ENCODE peak calls at places on chromosomes 6 and 20, in nine cellular contexts. R is choroid plexus epithelial cell; D is pancreas; C is psoas muscle; V is HCT116; Q is spleen; U is effector memory CD4-positive, alpha-beta T cell; I is lower leg skin; H is fibroblast of pulmonary artery. A is an unnamed sample.

GRCh38 chr6:161161121-161161520 is 112.7 kb downstream of the AGPAT4 start:
- DNase-seq in I (no peak), Q (no peak), C (no peak), V (no peak), D (no peak), R (no peak), H (no peak), U (no peak), A (no peak)

GRCh38 chr6:1515280-1515679 is 94.4 kb upstream of the FOXC1 start:
- DNase-seq in Q (no peak), D (no peak), C (no peak), I (no peak), H (no peak), R (no peak), V (no peak), U (no peak), A (no peak)

GRCh38 chr6:26175428-26176181 is 88.4 kb downstream of the HFE start:
- DNase-seq in Q (no peak), U (peak), R (peak), H (peak), C (no peak), D (no peak), I (no peak), V (no peak), A (peak)

GRCh38 chr20:11229772-11230171 is 556.0 kb upstream of the JAG1 start:
- DNase-seq in U (no peak), C (peak), V (peak), I (no peak), H (peak), R (peak), D (no peak), Q (no peak), A (peak)

GRCh38 chr6:72626126-72626525 is 4.3 kb downstream of the KCNQ5 start:
- DNase-seq in D (no peak), H (no peak), I (no peak), C (no peak), Q (no peak), U (no peak), R (no peak), V (no peak), A (no peak)

GRCh38 chr6:135280375-135281136 is 99.4 kb downstream of the MYB start:
- DNase-seq in I (no peak), Q (no peak), D (no peak), H (peak), U (no peak), C (no peak), V (no peak), R (no peak), A (peak)

GRCh38 chr6:166572370-166573261 is 13.9 kb downstream of the RAMACL start:
- DNase-seq in C (no peak), V (no peak), U (no peak), I (peak), Q (no peak), H (peak), R (peak), D (no peak), A (no peak)

GRCh38 chr20:45962031-45962755 is 9.8 kb downstream of the ZNF335 start:
- DNase-seq in R (no peak), V (no peak), H (no peak), C (peak), I (peak), U (no peak), D (peak), Q (peak), A (no peak)

GRCh38 chr6:147161974-147162495 is 42.2 kb upstream of the STXBP5 start:
- DNase-seq in I (no peak), V (no peak), Q (no peak), R (peak), D (no peak), H (peak), U (no peak), C (no peak), A (peak)

GRCh38 chr6:52360028-52360427 is 1.9 kb upstream of the PAQR8 start:
- DNase-seq in V (no peak), R (no peak), H (no peak), D (no peak), U (no peak), Q (no peak), C (no peak), I (no peak), A (no peak)

GRCh38 chr20:35465976-35466375 is 10.6 kb downstream of the CEP250 start:
- DNase-seq in U (no peak), C (peak), Q (no peak), I (no peak), D (no peak), H (no peak), V (no peak), R (no peak), A (no peak)

GRCh38 chr6:142867355-142867801 is 77.6 kb downstream of the HIVEP2 start:
- DNase-seq in Q (no peak), I (no peak), V (no peak), H (peak), U (no peak), C (no peak), R (peak), D (no peak), A (peak)

GRCh38 chr6:98787401-98787800 is 47.0 kb upstream of the POU3F2 start:
- DNase-seq in U (no peak), H (no peak), Q (no peak), R (no peak), C (no peak), I (no peak), V (no peak), D (no peak), A (no peak)

GRCh38 chr6:77015350-77015749 is 447.9 kb downstream of the HTR1B start:
- DNase-seq in V (no peak), Q (no peak), R (peak), D (no peak), I (no peak), C (no peak), H (peak), U (no peak), A (peak)

GRCh38 chr20:6026051-6026450 is 27.8 kb downstream of the LRRN4 start:
- DNase-seq in U (no peak), Q (no peak), C (no peak), V (no peak), R (peak), I (no peak), H (peak), D (no peak), A (no peak)

DNA sequence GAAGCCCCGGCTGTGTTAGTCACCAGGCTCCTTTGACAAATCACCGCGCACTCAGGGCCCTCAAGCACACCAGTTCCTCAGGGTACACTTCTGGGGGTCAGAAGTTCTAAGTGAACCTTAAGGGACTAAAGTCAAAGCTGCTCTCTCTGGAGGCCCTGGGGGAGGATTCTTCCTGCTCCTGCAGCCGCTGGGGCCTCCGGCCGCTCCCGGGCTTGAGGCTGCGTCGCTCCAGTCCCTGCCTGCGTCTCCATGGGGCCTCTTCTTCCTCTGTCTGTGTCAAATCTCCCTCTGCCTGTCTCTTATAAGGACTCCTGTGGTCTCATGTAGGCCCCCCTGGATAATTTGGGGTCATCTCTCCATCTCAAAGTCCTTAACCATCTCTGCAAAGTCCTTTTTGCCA is 18.1 kb upstream of the GATA5 start:
- DNase-seq in H (no peak), D (no peak), R (no peak), V (no peak), C (no peak), Q (no peak), I (no peak), U (no peak), A (no peak)
- H3K4me3 ChIP-seq in H (no peak), D (no peak), R (no peak), V (no peak), C (no peak), Q (no peak), I (no peak), U (no peak), A (no peak)

DNA sequence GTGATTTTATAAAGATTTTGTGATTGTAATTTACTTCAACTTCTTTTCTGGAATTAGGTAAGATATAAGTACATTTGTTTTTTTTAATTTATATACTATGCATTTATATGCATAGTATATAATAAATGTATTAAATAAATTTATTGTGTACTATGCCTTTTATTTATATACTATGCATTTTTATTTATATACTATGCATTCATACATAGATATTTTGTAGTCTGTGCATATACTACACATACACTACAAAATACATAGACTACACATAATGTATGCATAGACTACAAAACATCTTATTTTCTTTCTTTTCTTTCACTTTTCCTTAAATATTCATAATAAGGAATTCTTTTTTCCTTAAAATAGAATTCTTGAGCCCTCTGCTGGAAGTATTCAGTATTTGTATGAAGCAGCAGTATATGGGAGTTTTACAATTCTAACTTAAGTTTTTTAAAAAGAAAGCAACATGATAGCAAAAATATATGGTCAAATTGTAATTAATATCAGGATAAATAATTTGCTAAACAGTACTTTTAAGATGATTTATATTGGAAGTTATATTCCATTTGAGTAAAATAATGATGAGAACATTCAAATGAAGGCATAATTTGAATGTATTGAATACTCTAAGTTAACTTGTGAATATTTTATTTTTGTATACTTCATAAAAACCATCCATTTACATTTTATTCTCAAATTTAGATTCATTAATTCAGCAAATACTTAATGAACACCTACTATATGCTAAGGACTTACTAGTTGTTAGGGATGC is 129.3 kb downstream of the KLHL32 start:
- DNase-seq in R (peak), I (no peak), Q (no peak), C (no peak), D (no peak), V (peak), H (peak), U (no peak), A (peak)
- H3K4me3 ChIP-seq in R (no peak), I (no peak), Q (no peak), C (no peak), D (no peak), V (no peak), H (no peak), U (no peak), A (no peak)

GRCh38 chr6:48111575-48111974 is 578 bp upstream of the PTCHD4 start:
- DNase-seq in H (peak), R (peak), U (no peak), V (no peak), D (no peak), I (no peak), Q (no peak), C (no peak), A (no peak)

GRCh38 chr6:48110436-48111142 is 408 bp downstream of the PTCHD4 start:
- DNase-seq in C (no peak), D (no peak), R (peak), Q (no peak), U (no peak), H (no peak), I (no peak), V (no peak), A (no peak)

GRCh38 chr6:48109902-48110301 is 1.1 kb downstream of the PTCHD4 start:
- DNase-seq in I (no peak), D (no peak), R (peak), U (no peak), H (no peak), C (no peak), V (no peak), Q (no peak), A (peak)

GRCh38 chr6:48113130-48113529 is 2.1 kb upstream of the PTCHD4 start:
- DNase-seq in H (no peak), Q (no peak), V (no peak), R (no peak), C (no peak), I (no peak), D (no peak), U (no peak), A (no peak)

DNA sequence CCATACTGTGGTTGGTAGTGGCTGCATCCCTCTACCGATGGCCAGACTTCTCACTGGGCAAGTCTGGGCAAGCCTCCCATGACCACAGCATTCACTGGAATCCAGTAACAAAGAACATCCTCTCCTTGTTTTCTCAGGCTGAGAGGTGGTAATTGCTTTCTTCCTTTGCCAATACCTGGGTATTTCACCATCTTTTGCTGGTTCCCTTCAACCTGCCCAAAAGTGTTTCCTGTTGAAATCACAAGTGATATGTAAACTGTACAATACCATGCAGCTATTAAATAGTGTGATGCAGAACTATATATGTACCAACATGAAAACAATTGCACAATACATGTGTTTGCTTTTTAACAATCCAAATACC is at the start of gene PTCHD4:
- DNase-seq in H (peak), Q (no peak), U (no peak), C (no peak), R (peak), D (no peak), I (no peak), V (peak), A (peak)
- H3K4me3 ChIP-seq in H (peak), Q (no peak), U (no peak), C (no peak), R (peak), D (no peak), I (no peak), V (peak), A (peak)

GRCh38 chr20:21512634-21513180 is 1.2 kb downstream of the NKX2-2 start:
- DNase-seq in I (no peak), D (peak), U (no peak), H (no peak), Q (no peak), V (no peak), R (no peak), C (no peak), A (no peak)
- H3K4me3 ChIP-seq in I (no peak), D (peak), U (peak), H (no peak), Q (peak), V (no peak), R (no peak), C (peak), A (peak)

DNA sequence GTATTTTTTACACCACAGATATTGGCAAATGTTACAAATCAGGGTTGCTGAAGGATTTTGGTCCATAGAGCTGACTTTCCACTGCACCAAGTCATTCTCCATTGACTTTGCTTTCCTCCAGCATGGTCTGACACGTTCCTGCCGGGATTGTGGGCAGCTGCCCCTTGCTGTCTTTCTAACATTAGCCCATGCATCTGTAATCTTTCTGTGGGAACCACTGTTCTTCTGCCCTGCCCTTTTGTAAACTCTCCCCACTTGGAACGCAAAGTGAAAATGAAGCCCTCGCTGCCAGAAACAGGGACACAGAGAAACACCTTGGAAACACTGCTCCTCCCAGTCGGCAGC is 169.6 kb upstream of the CDYL start:
- DNase-seq in I (no peak), H (no peak), V (no peak), Q (no peak), R (no peak), U (no peak), C (no peak), D (no peak), A (no peak)
- H3K4me3 ChIP-seq in I (no peak), H (no peak), V (peak), Q (no peak), R (no peak), U (no peak), C (peak), D (no peak), A (no peak)